ENCODE peak calls at places on chromosomes 3 and 15, in six cellular contexts. I is right atrium auricular region, S is colonic mucosa, M is Peyer's patch, F is neural progenitor cell, H is body of pancreas. Z is an unnamed sample.

GRCh38 chr15:40255033-40255432 is 16.2 kb downstream of the PAK6 start:
- DNase-seq in I (no peak), M (no peak), H (no peak), F (no peak), S (no peak), Z (no peak)

GRCh38 chr15:101526442-101526841 is 36.9 kb upstream of the PCSK6 start:
- DNase-seq in F (no peak), H (no peak), M (no peak), S (no peak), I (no peak), Z (no peak)

GRCh38 chr3:143595456-143596077 is 252.7 kb downstream of the SLC9A9 start:
- DNase-seq in F (no peak), S (no peak), I (no peak), M (no peak), H (no peak), Z (no peak)

GRCh38 chr3:62926494-62926893 is 51.3 kb upstream of the CADPS start:
- DNase-seq in H (no peak), F (peak; percentile 69), M (no peak), I (no peak), S (no peak), Z (no peak)

GRCh38 chr3:67437789-67438188 is 216.6 kb downstream of the SUCLG2 start:
- DNase-seq in S (no peak), I (no peak), H (no peak), M (no peak), F (no peak), Z (no peak)

GRCh38 chr15:34657469-34658127 is 74.1 kb upstream of the GOLGA8B start:
- DNase-seq in I (no peak), H (no peak), M (no peak), S (no peak), F (no peak), Z (no peak)

GRCh38 chr3:153210116-153210515 is 48.1 kb downstream of the RAP2B start:
- DNase-seq in S (no peak), M (no peak), F (peak; percentile 12), I (no peak), H (no peak), Z (no peak)

GRCh38 chr15:70299931-70300858 is 202.5 kb upstream of the TLE3 start:
- DNase-seq in S (no peak), H (no peak), M (no peak), I (no peak), F (no peak), Z (no peak)

GRCh38 chr3:134600685-134601502 is 49.9 kb downstream of the KY start:
- DNase-seq in F (peak; percentile 92), S (peak; percentile 66), I (no peak), H (peak; percentile 48), M (peak; percentile 76), Z (no peak)

DNA sequence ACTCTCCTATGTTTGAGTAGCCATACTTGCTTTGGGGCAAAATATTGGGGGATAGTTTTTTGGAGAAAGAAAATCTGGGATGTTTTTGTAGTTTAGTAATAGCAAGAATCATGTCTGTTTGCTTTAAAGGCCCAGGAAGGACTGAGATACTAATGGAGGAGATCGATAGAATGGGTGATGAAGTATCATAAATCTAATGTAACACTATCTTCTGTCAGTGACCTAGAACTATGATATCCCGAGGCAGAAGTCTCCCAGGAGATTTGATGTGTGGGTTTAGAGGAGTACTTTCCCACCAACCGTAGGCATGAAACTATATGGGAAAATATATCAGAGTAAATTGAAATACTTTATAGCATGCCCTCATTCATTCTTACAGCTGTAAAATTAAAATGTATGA is 21.0 kb upstream of the NFKBIZ start:
- DNase-seq in I (no peak), F (no peak), M (no peak), H (no peak), S (no peak), Z (no peak)
- H3K4me3 ChIP-seq in I (peak overlapping the region; percentile 62), F (peak overlapping the region; percentile 51), M (peak overlapping the region; percentile 44), H (no peak overlapping the region), S (peak overlapping the region; percentile 41), Z (peak overlapping the region; percentile 39)

DNA sequence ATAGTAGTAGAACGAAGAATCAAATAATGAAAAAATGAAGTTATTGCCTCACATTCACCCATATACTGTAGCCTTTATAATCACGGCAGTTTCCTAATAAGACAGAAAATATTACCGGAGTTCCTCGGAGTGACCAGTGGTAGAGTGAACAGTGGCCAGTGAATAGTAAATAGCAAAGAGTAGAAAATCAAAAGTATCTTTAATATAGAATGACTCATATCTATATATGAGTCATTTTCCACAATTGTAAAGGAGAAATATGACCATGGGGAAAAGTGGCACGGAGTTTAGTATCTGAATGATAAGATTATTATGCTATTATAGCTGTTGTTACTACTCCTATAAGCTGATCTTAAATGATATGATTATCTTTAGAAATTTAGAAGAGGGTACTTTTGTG is 38.5 kb downstream of the ZBTB20 start:
- DNase-seq in M (no peak), F (no peak), S (no peak), I (no peak), H (no peak), Z (no peak)
- H3K27ac ChIP-seq in M (no peak overlapping the region), F (no peak overlapping the region), S (no peak overlapping the region), I (no peak overlapping the region), H (no peak overlapping the region), Z (no peak overlapping the region)

DNA sequence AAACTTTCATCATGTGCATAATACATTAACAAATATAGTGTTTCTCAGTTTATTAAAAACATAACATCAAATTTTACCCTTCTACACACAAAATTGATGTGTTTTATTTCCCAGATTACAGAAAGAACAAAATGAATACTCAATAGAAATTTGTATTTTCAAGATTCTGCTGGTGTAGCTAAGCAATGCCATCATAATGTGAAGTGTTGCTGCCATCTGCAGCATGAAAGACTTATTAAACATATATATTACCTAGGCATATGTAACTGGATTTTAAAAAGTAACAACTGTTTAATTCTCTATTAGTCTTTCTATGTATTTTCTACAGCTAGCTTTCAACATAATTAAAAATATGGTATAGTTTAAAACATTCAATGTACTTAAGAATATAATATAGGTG is 27.5 kb downstream of the PLSCR5 start:
- DNase-seq in M (no peak), H (peak; percentile 26), I (no peak), S (no peak), F (peak; percentile 29), Z (no peak)
- TF ChIP-seq CTCF in M (peak; percentile 62), H (peak; percentile 16), I (no peak), S (peak; percentile 28), F (peak; percentile 47), Z (peak; percentile 85)

DNA sequence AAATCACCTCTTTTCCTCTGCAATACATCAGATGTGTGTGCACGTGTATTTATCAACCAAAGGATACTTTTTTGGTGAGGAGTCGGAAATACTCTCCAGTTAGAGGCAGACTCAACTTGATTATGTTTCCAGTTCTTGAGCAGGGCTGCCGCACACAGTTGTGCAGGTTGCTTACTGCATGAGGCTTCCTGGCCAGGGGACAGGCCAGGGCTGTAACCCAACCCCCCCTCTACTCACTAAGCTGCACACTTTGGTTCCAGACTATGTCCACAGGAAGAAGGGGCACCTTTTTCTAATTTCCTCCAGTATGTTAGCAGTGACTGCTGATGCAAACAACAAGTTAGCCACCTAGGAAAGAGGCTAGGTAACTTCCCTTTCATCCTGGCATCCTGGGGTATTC is 476.9 kb upstream of the TBL1XR1 start:
- DNase-seq in F (no peak), S (no peak), I (no peak), M (no peak), H (no peak), Z (no peak)
- H3K4me3 ChIP-seq in F (no peak overlapping the region), S (no peak overlapping the region), I (no peak overlapping the region), M (no peak overlapping the region), H (no peak overlapping the region), Z (no peak overlapping the region)

GRCh38 chr15:67120009-67120838 is 54.8 kb downstream of the SMAD3 start:
- DNase-seq in F (no peak), S (no peak), H (no peak), M (no peak), I (no peak), Z (no peak)
- H3K27ac ChIP-seq in F (no peak overlapping the region), S (peak overlapping the region; percentile 75), H (peak overlapping the region; percentile 89), M (peak overlapping the region; percentile 87), I (peak overlapping the region; percentile 87), Z (peak overlapping the region; percentile 97)

DNA sequence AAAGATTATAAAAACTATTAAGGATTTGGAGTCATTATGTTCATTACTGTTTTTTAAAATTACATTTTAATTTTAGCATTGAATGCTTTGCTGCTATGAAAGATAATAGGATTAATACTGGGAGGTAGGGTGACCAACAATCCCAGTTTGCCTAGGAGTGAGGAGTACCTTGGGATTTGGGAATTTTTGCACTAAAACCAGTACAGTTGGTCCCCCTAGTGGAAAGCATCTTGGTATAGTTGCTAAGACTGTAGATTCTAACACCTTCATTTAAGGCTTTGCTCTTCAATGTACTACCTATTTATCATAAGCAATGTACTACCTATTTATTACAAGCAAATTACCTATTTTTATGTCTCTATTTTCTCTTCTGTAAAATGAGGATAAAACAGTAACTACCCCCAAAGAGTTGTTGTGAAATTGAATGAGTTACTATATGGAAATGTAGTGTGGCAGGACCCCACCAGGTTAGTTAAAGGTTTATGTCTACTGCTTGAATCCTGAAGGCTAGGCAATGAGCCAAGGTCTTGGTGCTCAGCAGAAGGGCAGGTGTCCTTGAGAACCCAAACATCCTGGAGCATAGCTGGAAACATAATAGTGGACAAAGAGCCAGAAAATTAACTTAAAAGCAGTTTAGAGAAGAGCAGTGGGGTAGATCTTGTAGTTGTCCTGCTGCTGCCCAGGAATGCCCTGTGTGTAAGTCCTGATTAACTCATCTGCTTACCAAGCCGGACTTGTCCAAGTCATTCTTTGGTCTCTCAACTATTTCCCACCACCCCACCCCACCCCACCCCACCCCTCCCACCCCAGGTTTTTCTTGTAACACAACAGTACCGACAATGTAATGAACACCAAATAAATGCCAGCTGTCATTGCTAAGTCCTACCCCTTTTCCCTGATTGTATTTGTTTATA is 49.2 kb upstream of the NMD3 start:
- DNase-seq in H (no peak), F (peak; percentile 21), M (no peak), S (no peak), I (no peak), Z (no peak)
- TF ChIP-seq CTCF in H (no peak), F (peak; percentile 43), M (no peak), S (peak; percentile 19), I (no peak), Z (peak; percentile 23)

Z was measured in RWPE2.